ENCODE peak calls at places on chromosomes 13 and 19, in eight cellular contexts. W is cardiac muscle cell; V is WTC11; H is A549; S is H1; L is lung microvascular endothelial cell; T is activated CD4-positive, alpha-beta T cell treated with anti-CD3 and anti-CD28 coated beads, Interleukin-2, amount 10 ng/mL, durations not matched to agents 7 days and 5 days; I is islet precursor cell. M is an unnamed sample.

GRCh38 chr13:28047784-28048388 is 52.5 kb downstream of the FLT3 start:
- DNase-seq in W (no peak), T (no peak), I (no peak), V (no peak), H (peak; percentile 4), S (no peak), L (no peak), M (no peak)

GRCh38 chr13:101331731-101332130 is 84.6 kb downstream of the NALCN start:
- DNase-seq in W (no peak), L (no peak), S (no peak), T (no peak), V (no peak), I (no peak), H (no peak), M (no peak)

GRCh38 chr19:1644070-1644469 is 8.3 kb downstream of the TCF3 start:
- DNase-seq in H (no peak), V (peak; percentile 10), W (no peak), S (no peak), I (no peak), L (no peak), T (no peak), M (no peak)

GRCh38 chr13:44355643-44356042 is 18.0 kb upstream of the SERP2 start:
- DNase-seq in S (no peak), T (no peak), H (no peak), V (no peak), L (no peak), W (no peak), I (no peak), M (no peak)

GRCh38 chr13:113187263-113187669 is 21.2 kb downstream of the PCID2 start:
- DNase-seq in V (no peak), L (peak; percentile 99), T (no peak), S (no peak), H (peak; percentile 94), I (peak; percentile 95), W (no peak), M (peak; percentile 63)

GRCh38 chr13:57748096-57748495 is 116.6 kb downstream of the PCDH17 start:
- DNase-seq in I (no peak), L (no peak), H (no peak), W (no peak), S (no peak), V (no peak), T (no peak), M (no peak)

GRCh38 chr19:17113127-17113785 is 37.7 kb downstream of the MYO9B start:
- DNase-seq in L (no peak), H (no peak), I (no peak), S (no peak), W (no peak), T (no peak), V (no peak), M (no peak)

GRCh38 chr19:13600091-13600490 is 93.8 kb upstream of the CACNA1A start:
- DNase-seq in S (no peak), I (no peak), T (no peak), H (no peak), L (no peak), W (no peak), V (no peak), M (no peak)

GRCh38 chr13:26442541-26442940 is 114.9 kb upstream of the WASF3 start:
- DNase-seq in W (no peak), V (no peak), L (no peak), I (peak; percentile 56), T (no peak), S (no peak), H (no peak), M (no peak)

M was measured in ELF-1.